ENCODE peak calls at places on chromosomes 12 and 14, in four cellular contexts. D is IMR-90, S is GM12864, X is astrocyte of the cerebellum. Z is an unnamed sample.
A peak's percentile ranks its signal among the peaks of the same experiment; 100 is the strongest.

GRCh38 chr14:22011243-22011642 is 337.6 kb upstream of the OR4E1 start:
- DNase-seq in S (no peak), D (no peak), X (no peak), Z (no peak)

GRCh38 chr14:94041551-94042346 is 15.6 kb downstream of the OTUB2 start:
- DNase-seq in X (no peak), D (peak; percentile 78), S (no peak), Z (no peak)

GRCh38 chr12:56840922-56841321 is 77.8 kb downstream of the HSD17B6 start:
- DNase-seq in D (peak; percentile 18), X (no peak), S (no peak), Z (no peak)

GRCh38 chr12:117100251-117100650 is 1.0 kb upstream of the TESC start:
- DNase-seq in X (no peak), D (peak; percentile 16), S (no peak), Z (no peak)

GRCh38 chr14:95817271-95817670 is 59.4 kb upstream of the TUNAR start:
- DNase-seq in D (no peak), X (no peak), S (no peak), Z (no peak)

GRCh38 chr14:65213316-65213715 is 111.0 kb upstream of the MAX start:
- DNase-seq in S (no peak), D (no peak), X (no peak), Z (no peak)

GRCh38 chr12:92109613-92110012 is 36.0 kb downstream of the BTG1 start:
- DNase-seq in X (no peak), D (no peak), S (no peak), Z (no peak)

GRCh38 chr12:28110329-28110728 is 79.9 kb upstream of the CCDC91 start:
- DNase-seq in S (no peak), X (no peak), D (no peak), Z (no peak)

GRCh38 chr12:108317303-108318283 is 21.5 kb downstream of the CMKLR1 start:
- DNase-seq in S (no peak), D (no peak), X (no peak), Z (no peak)

GRCh38 chr14:68403191-68403781 is 389.6 kb downstream of the ZFP36L1 start:
- DNase-seq in S (no peak), D (no peak), X (no peak), Z (no peak)

GRCh38 chr12:6072302-6072752 is 52.1 kb downstream of the VWF start:
- DNase-seq in X (no peak), S (no peak), D (peak; percentile 79), Z (no peak)

GRCh38 chr14:96730386-96730785 is 66.8 kb upstream of the VRK1 start:
- DNase-seq in D (no peak), X (no peak), S (no peak), Z (no peak)

GRCh38 chr12:662541-663292 is 528 bp downstream of the NINJ2 start:
- DNase-seq in S (no peak), D (no peak), X (no peak), Z (no peak)
- H3K4me3 ChIP-seq in S (peak overlapping the region; percentile 76), D (no peak overlapping the region), X (no peak overlapping the region), Z (no peak overlapping the region)

GRCh38 chr12:49969027-49969426 is 3.7 kb upstream of the AQP6 start:
- DNase-seq in X (no peak), D (no peak), S (no peak), Z (no peak)

GRCh38 chr12:49967042-49967776 is 5.5 kb downstream of the AQP5 start:
- DNase-seq in S (peak; percentile 45), D (peak; percentile 78), X (peak; percentile 62), Z (peak; percentile 88)

GRCh38 chr12:49966511-49967041 is 4.9 kb downstream of the AQP5 start:
- DNase-seq in D (no peak), S (no peak), X (no peak), Z (no peak)

GRCh38 chr12:49968431-49968830 is 4.3 kb upstream of the AQP6 start:
- DNase-seq in D (no peak), S (no peak), X (no peak), Z (no peak)

DNA sequence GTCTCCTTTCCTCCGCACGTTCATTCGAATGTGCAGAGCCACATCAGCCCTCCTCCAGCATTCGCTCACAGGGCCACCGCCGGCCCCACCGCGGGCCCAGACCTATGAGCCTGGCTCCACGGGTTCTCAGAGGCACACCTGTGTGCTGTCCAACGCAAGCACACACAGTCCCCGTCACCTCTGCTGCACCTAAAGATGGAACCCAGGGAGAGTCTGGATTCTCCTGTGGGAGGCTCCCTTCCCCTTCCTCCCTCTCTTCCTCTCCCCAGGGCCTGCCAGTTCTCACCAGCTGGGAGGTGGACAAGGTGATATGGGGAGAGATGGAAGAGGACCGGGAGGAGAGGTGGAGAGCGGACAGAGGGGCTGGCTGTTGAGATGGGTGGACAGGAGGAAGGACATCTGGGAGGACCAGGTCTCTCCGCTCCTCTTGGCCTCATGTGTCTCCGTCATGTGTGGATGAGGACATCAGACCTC is 4.9 kb upstream of the AQP6 start:
- DNase-seq in X (no peak), D (no peak), S (no peak), Z (no peak)
- H3K4me3 ChIP-seq in X (peak overlapping the region; percentile 33), D (peak overlapping the region; percentile 28), S (no peak overlapping the region), Z (no peak overlapping the region)

GRCh38 chr12:24535334-24536019 is 413.4 kb downstream of the BCAT1 start:
- DNase-seq in X (no peak), S (no peak), D (no peak), Z (no peak)

GRCh38 chr12:24530689-24531088 is 418.2 kb downstream of the BCAT1 start:
- DNase-seq in D (no peak), S (no peak), X (no peak), Z (no peak)

GRCh38 chr12:24537241-24537860 is 411.6 kb downstream of the BCAT1 start:
- DNase-seq in D (no peak), S (no peak), X (no peak), Z (no peak)

GRCh38 chr12:24533953-24534352 is 414.9 kb downstream of the BCAT1 start:
- DNase-seq in D (no peak), S (no peak), X (no peak), Z (no peak)

DNA sequence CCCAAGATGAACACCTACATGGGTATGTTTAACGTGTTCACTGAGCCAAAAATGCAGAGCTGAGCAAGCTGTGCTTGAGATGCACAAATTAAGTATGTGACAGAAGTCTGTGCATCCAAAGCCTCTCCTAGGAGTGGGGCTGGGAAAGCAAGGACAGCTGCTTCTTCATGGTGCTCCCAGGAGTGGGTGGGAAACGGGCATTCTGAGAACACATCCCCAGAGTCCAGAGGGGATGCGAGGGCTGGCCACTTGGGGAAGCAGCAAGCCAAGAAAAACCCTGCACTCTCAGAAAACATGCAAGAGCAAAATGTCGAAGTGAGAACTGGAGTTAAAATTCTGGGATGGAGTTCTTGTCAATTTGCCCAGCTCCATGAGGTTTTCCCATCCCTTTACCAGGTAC is 414.3 kb downstream of the BCAT1 start:
- DNase-seq in D (no peak), S (no peak), X (no peak), Z (no peak)
- H3K4me3 ChIP-seq in D (no peak overlapping the region), S (no peak overlapping the region), X (no peak overlapping the region), Z (no peak overlapping the region)

DNA sequence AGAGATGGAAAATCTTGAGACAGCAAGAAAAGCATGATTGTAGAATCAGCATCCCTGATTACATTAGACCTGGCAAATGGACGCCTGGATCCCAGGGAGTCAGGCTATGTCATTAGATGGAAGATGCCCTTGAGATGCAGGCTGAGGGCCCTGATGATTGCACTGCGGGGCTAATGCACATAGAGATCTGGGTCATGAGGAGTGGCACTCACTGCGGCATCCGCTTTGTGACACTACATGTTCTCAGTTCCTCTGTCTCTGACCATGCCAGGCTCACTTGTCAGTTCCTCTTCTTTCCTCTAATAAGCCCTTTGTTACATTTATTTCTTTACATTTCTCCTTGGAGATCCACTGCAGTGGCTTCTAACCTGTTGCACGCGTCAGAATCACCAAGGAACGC is 70.1 kb upstream of the GPATCH2L start:
- DNase-seq in S (no peak), X (no peak), D (no peak), Z (no peak)
- H3K4me3 ChIP-seq in S (no peak overlapping the region), X (no peak overlapping the region), D (no peak overlapping the region), Z (no peak overlapping the region)

GRCh38 chr12:52909256-52909655 is 4.4 kb upstream of the KRT8 start:
- DNase-seq in D (no peak), S (no peak), X (no peak), Z (no peak)
- H3K4me3 ChIP-seq in D (no peak overlapping the region), S (no peak overlapping the region), X (no peak overlapping the region), Z (no peak overlapping the region)

DNA sequence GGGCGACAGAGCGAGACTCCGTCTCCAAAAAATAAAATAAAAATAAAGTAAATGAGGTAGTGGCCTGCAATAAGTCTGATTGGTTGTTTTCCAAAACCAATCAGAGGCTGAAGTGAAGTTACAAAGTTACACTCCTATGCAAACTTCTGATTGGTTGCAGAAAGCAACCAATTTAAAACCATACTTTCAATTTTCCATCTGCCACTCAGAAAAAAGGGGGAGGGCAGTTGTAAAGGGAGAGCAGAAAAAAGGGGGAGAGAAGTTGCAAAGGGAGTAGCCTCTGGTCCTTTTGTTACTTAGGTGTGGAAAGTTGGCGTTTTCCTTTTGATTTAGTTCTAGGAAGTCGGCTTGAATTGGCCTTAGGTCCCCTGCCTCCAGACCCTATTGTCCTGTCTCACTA is 12.6 kb upstream of the DNM1L start:
- DNase-seq in S (no peak), D (no peak), X (no peak), Z (no peak)
- H3K4me3 ChIP-seq in S (no peak overlapping the region), D (peak overlapping the region; percentile 46), X (no peak overlapping the region), Z (no peak overlapping the region)